ENCODE peak calls at places on chromosomes 7 and 10, in eight cellular contexts. One of them, this sample, is unnamed.

GRCh38 chr7:3336042-3336665 is 35.1 kb downstream of the SDK1 start:
- DNase-seq in activated CD8-positive, alpha-beta memory T cell treated with anti-CD3 and anti-CD28 coated beads for 48 hours: no peak
- DNase-seq in stimulated activated CD8-positive, alpha-beta memory T cell treated with anti-CD3 and anti-CD28 coated beads, Interleukin-4, amount 100 ng/mL, for 4 hours: no peak
- DNase-seq in activated T-helper 2 cell treated with anti-CD3 and anti-CD28 coated beads, Interferon-gamma antibody, Interleukin-2, Interleukin-4, amounts not matched to agents 10 μg/mL and 5 μg/mL and 100 μg/mL, durations not matched to agents 14 hours and 24 hours and 36 hours: no peak
- DNase-seq in posterior vena cava: no peak
- DNase-seq in GF-D8: no peak
- DNase-seq in stimulated activated naive CD4-positive, alpha-beta T cell: no peak
- DNase-seq in C1 segment of cervical spinal cord: no peak
- DNase-seq in this sample: no peak

GRCh38 chr7:90726623-90727022 is 130.5 kb downstream of the CDK14 start:
- DNase-seq in activated CD8-positive, alpha-beta memory T cell treated with anti-CD3 and anti-CD28 coated beads for 48 hours: no peak
- DNase-seq in stimulated activated CD8-positive, alpha-beta memory T cell treated with anti-CD3 and anti-CD28 coated beads, Interleukin-4, amount 100 ng/mL, for 4 hours: no peak
- DNase-seq in activated T-helper 2 cell treated with anti-CD3 and anti-CD28 coated beads, Interferon-gamma antibody, Interleukin-2, Interleukin-4, amounts not matched to agents 10 μg/mL and 5 μg/mL and 100 μg/mL, durations not matched to agents 14 hours and 24 hours and 36 hours: no peak
- DNase-seq in posterior vena cava: no peak
- DNase-seq in GF-D8: no peak
- DNase-seq in stimulated activated naive CD4-positive, alpha-beta T cell: no peak
- DNase-seq in C1 segment of cervical spinal cord: no peak
- DNase-seq in this sample: no peak

GRCh38 chr7:33781796-33782195 is 123.5 kb upstream of the BMPER start:
- DNase-seq in activated CD8-positive, alpha-beta memory T cell treated with anti-CD3 and anti-CD28 coated beads for 48 hours: no peak
- DNase-seq in stimulated activated CD8-positive, alpha-beta memory T cell treated with anti-CD3 and anti-CD28 coated beads, Interleukin-4, amount 100 ng/mL, for 4 hours: no peak
- DNase-seq in activated T-helper 2 cell treated with anti-CD3 and anti-CD28 coated beads, Interferon-gamma antibody, Interleukin-2, Interleukin-4, amounts not matched to agents 10 μg/mL and 5 μg/mL and 100 μg/mL, durations not matched to agents 14 hours and 24 hours and 36 hours: no peak
- DNase-seq in posterior vena cava: no peak
- DNase-seq in GF-D8: no peak
- DNase-seq in stimulated activated naive CD4-positive, alpha-beta T cell: no peak
- DNase-seq in C1 segment of cervical spinal cord: no peak
- DNase-seq in this sample: no peak

GRCh38 chr10:42551582-42552187 is 86.7 kb downstream of the ZNF33B start:
- DNase-seq in activated CD8-positive, alpha-beta memory T cell treated with anti-CD3 and anti-CD28 coated beads for 48 hours: peak
- DNase-seq in stimulated activated CD8-positive, alpha-beta memory T cell treated with anti-CD3 and anti-CD28 coated beads, Interleukin-4, amount 100 ng/mL, for 4 hours: no peak
- DNase-seq in activated T-helper 2 cell treated with anti-CD3 and anti-CD28 coated beads, Interferon-gamma antibody, Interleukin-2, Interleukin-4, amounts not matched to agents 10 μg/mL and 5 μg/mL and 100 μg/mL, durations not matched to agents 14 hours and 24 hours and 36 hours: no peak
- DNase-seq in posterior vena cava: no peak
- DNase-seq in GF-D8: no peak
- DNase-seq in stimulated activated naive CD4-positive, alpha-beta T cell: no peak
- DNase-seq in C1 segment of cervical spinal cord: no peak
- DNase-seq in this sample: no peak

GRCh38 chr10:89224697-89225443 is 17.8 kb upstream of the CH25H start:
- DNase-seq in activated CD8-positive, alpha-beta memory T cell treated with anti-CD3 and anti-CD28 coated beads for 48 hours: no peak
- DNase-seq in stimulated activated CD8-positive, alpha-beta memory T cell treated with anti-CD3 and anti-CD28 coated beads, Interleukin-4, amount 100 ng/mL, for 4 hours: no peak
- DNase-seq in activated T-helper 2 cell treated with anti-CD3 and anti-CD28 coated beads, Interferon-gamma antibody, Interleukin-2, Interleukin-4, amounts not matched to agents 10 μg/mL and 5 μg/mL and 100 μg/mL, durations not matched to agents 14 hours and 24 hours and 36 hours: no peak
- DNase-seq in posterior vena cava: no peak
- DNase-seq in GF-D8: no peak
- DNase-seq in stimulated activated naive CD4-positive, alpha-beta T cell: no peak
- DNase-seq in C1 segment of cervical spinal cord: peak
- DNase-seq in this sample: peak

GRCh38 chr7:44258423-44258760 is 57.6 kb downstream of the YKT6 start:
- DNase-seq in activated CD8-positive, alpha-beta memory T cell treated with anti-CD3 and anti-CD28 coated beads for 48 hours: no peak
- DNase-seq in stimulated activated CD8-positive, alpha-beta memory T cell treated with anti-CD3 and anti-CD28 coated beads, Interleukin-4, amount 100 ng/mL, for 4 hours: no peak
- DNase-seq in activated T-helper 2 cell treated with anti-CD3 and anti-CD28 coated beads, Interferon-gamma antibody, Interleukin-2, Interleukin-4, amounts not matched to agents 10 μg/mL and 5 μg/mL and 100 μg/mL, durations not matched to agents 14 hours and 24 hours and 36 hours: no peak
- DNase-seq in posterior vena cava: no peak
- DNase-seq in GF-D8: no peak
- DNase-seq in stimulated activated naive CD4-positive, alpha-beta T cell: no peak
- DNase-seq in C1 segment of cervical spinal cord: no peak
- DNase-seq in this sample: no peak

GRCh38 chr7:47636693-47637175 is 54.8 kb upstream of the TNS3 start:
- DNase-seq in activated CD8-positive, alpha-beta memory T cell treated with anti-CD3 and anti-CD28 coated beads for 48 hours: no peak
- DNase-seq in stimulated activated CD8-positive, alpha-beta memory T cell treated with anti-CD3 and anti-CD28 coated beads, Interleukin-4, amount 100 ng/mL, for 4 hours: no peak
- DNase-seq in activated T-helper 2 cell treated with anti-CD3 and anti-CD28 coated beads, Interferon-gamma antibody, Interleukin-2, Interleukin-4, amounts not matched to agents 10 μg/mL and 5 μg/mL and 100 μg/mL, durations not matched to agents 14 hours and 24 hours and 36 hours: no peak
- DNase-seq in posterior vena cava: no peak
- DNase-seq in GF-D8: no peak
- DNase-seq in stimulated activated naive CD4-positive, alpha-beta T cell: no peak
- DNase-seq in C1 segment of cervical spinal cord: peak
- DNase-seq in this sample: no peak

GRCh38 chr7:22860784-22861482 is 38.3 kb upstream of the TOMM7 start:
- DNase-seq in activated CD8-positive, alpha-beta memory T cell treated with anti-CD3 and anti-CD28 coated beads for 48 hours: no peak
- DNase-seq in stimulated activated CD8-positive, alpha-beta memory T cell treated with anti-CD3 and anti-CD28 coated beads, Interleukin-4, amount 100 ng/mL, for 4 hours: no peak
- DNase-seq in activated T-helper 2 cell treated with anti-CD3 and anti-CD28 coated beads, Interferon-gamma antibody, Interleukin-2, Interleukin-4, amounts not matched to agents 10 μg/mL and 5 μg/mL and 100 μg/mL, durations not matched to agents 14 hours and 24 hours and 36 hours: no peak
- DNase-seq in posterior vena cava: no peak
- DNase-seq in GF-D8: no peak
- DNase-seq in stimulated activated naive CD4-positive, alpha-beta T cell: no peak
- DNase-seq in C1 segment of cervical spinal cord: no peak
- DNase-seq in this sample: no peak

GRCh38 chr10:132133449-132134291 is 53.1 kb upstream of the DPYSL4 start:
- DNase-seq in activated CD8-positive, alpha-beta memory T cell treated with anti-CD3 and anti-CD28 coated beads for 48 hours: no peak
- DNase-seq in stimulated activated CD8-positive, alpha-beta memory T cell treated with anti-CD3 and anti-CD28 coated beads, Interleukin-4, amount 100 ng/mL, for 4 hours: no peak
- DNase-seq in activated T-helper 2 cell treated with anti-CD3 and anti-CD28 coated beads, Interferon-gamma antibody, Interleukin-2, Interleukin-4, amounts not matched to agents 10 μg/mL and 5 μg/mL and 100 μg/mL, durations not matched to agents 14 hours and 24 hours and 36 hours: no peak
- DNase-seq in posterior vena cava: peak
- DNase-seq in GF-D8: no peak
- DNase-seq in stimulated activated naive CD4-positive, alpha-beta T cell: no peak
- DNase-seq in C1 segment of cervical spinal cord: no peak
- DNase-seq in this sample: no peak

GRCh38 chr7:93620057-93620456 is 45.5 kb upstream of the CALCR start:
- DNase-seq in activated CD8-positive, alpha-beta memory T cell treated with anti-CD3 and anti-CD28 coated beads for 48 hours: no peak
- DNase-seq in stimulated activated CD8-positive, alpha-beta memory T cell treated with anti-CD3 and anti-CD28 coated beads, Interleukin-4, amount 100 ng/mL, for 4 hours: no peak
- DNase-seq in activated T-helper 2 cell treated with anti-CD3 and anti-CD28 coated beads, Interferon-gamma antibody, Interleukin-2, Interleukin-4, amounts not matched to agents 10 μg/mL and 5 μg/mL and 100 μg/mL, durations not matched to agents 14 hours and 24 hours and 36 hours: no peak
- DNase-seq in posterior vena cava: no peak
- DNase-seq in GF-D8: no peak
- DNase-seq in stimulated activated naive CD4-positive, alpha-beta T cell: no peak
- DNase-seq in C1 segment of cervical spinal cord: no peak
- DNase-seq in this sample: no peak

GRCh38 chr7:135361788-135362187 is 128.2 kb downstream of the STRA8 start:
- DNase-seq in activated CD8-positive, alpha-beta memory T cell treated with anti-CD3 and anti-CD28 coated beads for 48 hours: no peak
- DNase-seq in stimulated activated CD8-positive, alpha-beta memory T cell treated with anti-CD3 and anti-CD28 coated beads, Interleukin-4, amount 100 ng/mL, for 4 hours: no peak
- DNase-seq in activated T-helper 2 cell treated with anti-CD3 and anti-CD28 coated beads, Interferon-gamma antibody, Interleukin-2, Interleukin-4, amounts not matched to agents 10 μg/mL and 5 μg/mL and 100 μg/mL, durations not matched to agents 14 hours and 24 hours and 36 hours: no peak
- DNase-seq in posterior vena cava: no peak
- DNase-seq in GF-D8: no peak
- DNase-seq in stimulated activated naive CD4-positive, alpha-beta T cell: no peak
- DNase-seq in C1 segment of cervical spinal cord: no peak
- DNase-seq in this sample: no peak

GRCh38 chr7:71752171-71752935 is 620.4 kb downstream of the GALNT17 start:
- DNase-seq in activated CD8-positive, alpha-beta memory T cell treated with anti-CD3 and anti-CD28 coated beads for 48 hours: peak
- DNase-seq in stimulated activated CD8-positive, alpha-beta memory T cell treated with anti-CD3 and anti-CD28 coated beads, Interleukin-4, amount 100 ng/mL, for 4 hours: no peak
- DNase-seq in activated T-helper 2 cell treated with anti-CD3 and anti-CD28 coated beads, Interferon-gamma antibody, Interleukin-2, Interleukin-4, amounts not matched to agents 10 μg/mL and 5 μg/mL and 100 μg/mL, durations not matched to agents 14 hours and 24 hours and 36 hours: peak
- DNase-seq in posterior vena cava: no peak
- DNase-seq in GF-D8: no peak
- DNase-seq in stimulated activated naive CD4-positive, alpha-beta T cell: no peak
- DNase-seq in C1 segment of cervical spinal cord: peak
- DNase-seq in this sample: no peak

GRCh38 chr10:70331486-70332268 is 47.9 kb upstream of the NPFFR1 start:
- DNase-seq in activated CD8-positive, alpha-beta memory T cell treated with anti-CD3 and anti-CD28 coated beads for 48 hours: no peak
- DNase-seq in stimulated activated CD8-positive, alpha-beta memory T cell treated with anti-CD3 and anti-CD28 coated beads, Interleukin-4, amount 100 ng/mL, for 4 hours: no peak
- DNase-seq in activated T-helper 2 cell treated with anti-CD3 and anti-CD28 coated beads, Interferon-gamma antibody, Interleukin-2, Interleukin-4, amounts not matched to agents 10 μg/mL and 5 μg/mL and 100 μg/mL, durations not matched to agents 14 hours and 24 hours and 36 hours: no peak
- DNase-seq in posterior vena cava: peak
- DNase-seq in GF-D8: peak
- DNase-seq in stimulated activated naive CD4-positive, alpha-beta T cell: no peak
- DNase-seq in C1 segment of cervical spinal cord: peak
- DNase-seq in this sample: no peak

GRCh38 chr7:141654551-141654950 is 47.4 kb downstream of the DENND11 start:
- DNase-seq in activated CD8-positive, alpha-beta memory T cell treated with anti-CD3 and anti-CD28 coated beads for 48 hours: no peak
- DNase-seq in stimulated activated CD8-positive, alpha-beta memory T cell treated with anti-CD3 and anti-CD28 coated beads, Interleukin-4, amount 100 ng/mL, for 4 hours: peak
- DNase-seq in activated T-helper 2 cell treated with anti-CD3 and anti-CD28 coated beads, Interferon-gamma antibody, Interleukin-2, Interleukin-4, amounts not matched to agents 10 μg/mL and 5 μg/mL and 100 μg/mL, durations not matched to agents 14 hours and 24 hours and 36 hours: peak
- DNase-seq in posterior vena cava: no peak
- DNase-seq in GF-D8: peak
- DNase-seq in stimulated activated naive CD4-positive, alpha-beta T cell: peak
- DNase-seq in C1 segment of cervical spinal cord: peak
- DNase-seq in this sample: peak

GRCh38 chr10:118754132-118754555 is 626 bp downstream of the CACUL1 start:
- DNase-seq in activated CD8-positive, alpha-beta memory T cell treated with anti-CD3 and anti-CD28 coated beads for 48 hours: peak
- DNase-seq in stimulated activated CD8-positive, alpha-beta memory T cell treated with anti-CD3 and anti-CD28 coated beads, Interleukin-4, amount 100 ng/mL, for 4 hours: no peak
- DNase-seq in activated T-helper 2 cell treated with anti-CD3 and anti-CD28 coated beads, Interferon-gamma antibody, Interleukin-2, Interleukin-4, amounts not matched to agents 10 μg/mL and 5 μg/mL and 100 μg/mL, durations not matched to agents 14 hours and 24 hours and 36 hours: no peak
- DNase-seq in posterior vena cava: peak
- DNase-seq in GF-D8: no peak
- DNase-seq in stimulated activated naive CD4-positive, alpha-beta T cell: peak
- DNase-seq in C1 segment of cervical spinal cord: peak
- DNase-seq in this sample: peak

GRCh38 chr7:80937336-80937735 is 18.5 kb upstream of the SEMA3C start:
- DNase-seq in activated CD8-positive, alpha-beta memory T cell treated with anti-CD3 and anti-CD28 coated beads for 48 hours: no peak
- DNase-seq in stimulated activated CD8-positive, alpha-beta memory T cell treated with anti-CD3 and anti-CD28 coated beads, Interleukin-4, amount 100 ng/mL, for 4 hours: no peak
- DNase-seq in activated T-helper 2 cell treated with anti-CD3 and anti-CD28 coated beads, Interferon-gamma antibody, Interleukin-2, Interleukin-4, amounts not matched to agents 10 μg/mL and 5 μg/mL and 100 μg/mL, durations not matched to agents 14 hours and 24 hours and 36 hours: no peak
- DNase-seq in posterior vena cava: no peak
- DNase-seq in GF-D8: no peak
- DNase-seq in stimulated activated naive CD4-positive, alpha-beta T cell: no peak
- DNase-seq in C1 segment of cervical spinal cord: no peak
- DNase-seq in this sample: no peak

GRCh38 chr10:8445353-8445752 is 390.9 kb downstream of the GATA3 start:
- DNase-seq in activated CD8-positive, alpha-beta memory T cell treated with anti-CD3 and anti-CD28 coated beads for 48 hours: no peak
- DNase-seq in stimulated activated CD8-positive, alpha-beta memory T cell treated with anti-CD3 and anti-CD28 coated beads, Interleukin-4, amount 100 ng/mL, for 4 hours: no peak
- DNase-seq in activated T-helper 2 cell treated with anti-CD3 and anti-CD28 coated beads, Interferon-gamma antibody, Interleukin-2, Interleukin-4, amounts not matched to agents 10 μg/mL and 5 μg/mL and 100 μg/mL, durations not matched to agents 14 hours and 24 hours and 36 hours: no peak
- DNase-seq in posterior vena cava: no peak
- DNase-seq in GF-D8: no peak
- DNase-seq in stimulated activated naive CD4-positive, alpha-beta T cell: no peak
- DNase-seq in C1 segment of cervical spinal cord: no peak
- DNase-seq in this sample: no peak

GRCh38 chr7:100435401-100436304 is 644 bp downstream of the PPP1R35 start:
- DNase-seq in activated CD8-positive, alpha-beta memory T cell treated with anti-CD3 and anti-CD28 coated beads for 48 hours: no peak
- DNase-seq in stimulated activated CD8-positive, alpha-beta memory T cell treated with anti-CD3 and anti-CD28 coated beads, Interleukin-4, amount 100 ng/mL, for 4 hours: no peak
- DNase-seq in activated T-helper 2 cell treated with anti-CD3 and anti-CD28 coated beads, Interferon-gamma antibody, Interleukin-2, Interleukin-4, amounts not matched to agents 10 μg/mL and 5 μg/mL and 100 μg/mL, durations not matched to agents 14 hours and 24 hours and 36 hours: peak
- DNase-seq in posterior vena cava: peak
- DNase-seq in GF-D8: no peak
- DNase-seq in stimulated activated naive CD4-positive, alpha-beta T cell: peak
- DNase-seq in C1 segment of cervical spinal cord: peak
- DNase-seq in this sample: peak

GRCh38 chr10:35875281-35875680 is 233.2 kb upstream of the FZD8 start:
- DNase-seq in activated CD8-positive, alpha-beta memory T cell treated with anti-CD3 and anti-CD28 coated beads for 48 hours: no peak
- DNase-seq in stimulated activated CD8-positive, alpha-beta memory T cell treated with anti-CD3 and anti-CD28 coated beads, Interleukin-4, amount 100 ng/mL, for 4 hours: no peak
- DNase-seq in activated T-helper 2 cell treated with anti-CD3 and anti-CD28 coated beads, Interferon-gamma antibody, Interleukin-2, Interleukin-4, amounts not matched to agents 10 μg/mL and 5 μg/mL and 100 μg/mL, durations not matched to agents 14 hours and 24 hours and 36 hours: no peak
- DNase-seq in posterior vena cava: no peak
- DNase-seq in GF-D8: no peak
- DNase-seq in stimulated activated naive CD4-positive, alpha-beta T cell: no peak
- DNase-seq in C1 segment of cervical spinal cord: no peak
- DNase-seq in this sample: no peak

GRCh38 chr7:39272676-39273075 is 293.5 kb upstream of the YAE1 start:
- DNase-seq in activated CD8-positive, alpha-beta memory T cell treated with anti-CD3 and anti-CD28 coated beads for 48 hours: no peak
- DNase-seq in stimulated activated CD8-positive, alpha-beta memory T cell treated with anti-CD3 and anti-CD28 coated beads, Interleukin-4, amount 100 ng/mL, for 4 hours: no peak
- DNase-seq in activated T-helper 2 cell treated with anti-CD3 and anti-CD28 coated beads, Interferon-gamma antibody, Interleukin-2, Interleukin-4, amounts not matched to agents 10 μg/mL and 5 μg/mL and 100 μg/mL, durations not matched to agents 14 hours and 24 hours and 36 hours: no peak
- DNase-seq in posterior vena cava: no peak
- DNase-seq in GF-D8: no peak
- DNase-seq in stimulated activated naive CD4-positive, alpha-beta T cell: no peak
- DNase-seq in C1 segment of cervical spinal cord: no peak
- DNase-seq in this sample: no peak

GRCh38 chr10:119090968-119091367 is 10.4 kb upstream of the EIF3A start:
- DNase-seq in activated CD8-positive, alpha-beta memory T cell treated with anti-CD3 and anti-CD28 coated beads for 48 hours: no peak
- DNase-seq in stimulated activated CD8-positive, alpha-beta memory T cell treated with anti-CD3 and anti-CD28 coated beads, Interleukin-4, amount 100 ng/mL, for 4 hours: no peak
- DNase-seq in activated T-helper 2 cell treated with anti-CD3 and anti-CD28 coated beads, Interferon-gamma antibody, Interleukin-2, Interleukin-4, amounts not matched to agents 10 μg/mL and 5 μg/mL and 100 μg/mL, durations not matched to agents 14 hours and 24 hours and 36 hours: peak
- DNase-seq in posterior vena cava: no peak
- DNase-seq in GF-D8: no peak
- DNase-seq in stimulated activated naive CD4-positive, alpha-beta T cell: no peak
- DNase-seq in C1 segment of cervical spinal cord: no peak
- DNase-seq in this sample: no peak

GRCh38 chr7:77696643-77697534 is 630 bp downstream of the RSBN1L start:
- DNase-seq in activated CD8-positive, alpha-beta memory T cell treated with anti-CD3 and anti-CD28 coated beads for 48 hours: peak
- DNase-seq in stimulated activated CD8-positive, alpha-beta memory T cell treated with anti-CD3 and anti-CD28 coated beads, Interleukin-4, amount 100 ng/mL, for 4 hours: peak
- DNase-seq in activated T-helper 2 cell treated with anti-CD3 and anti-CD28 coated beads, Interferon-gamma antibody, Interleukin-2, Interleukin-4, amounts not matched to agents 10 μg/mL and 5 μg/mL and 100 μg/mL, durations not matched to agents 14 hours and 24 hours and 36 hours: peak
- DNase-seq in posterior vena cava: peak
- DNase-seq in GF-D8: peak
- DNase-seq in stimulated activated naive CD4-positive, alpha-beta T cell: peak
- DNase-seq in C1 segment of cervical spinal cord: peak
- DNase-seq in this sample: peak

GRCh38 chr10:84340187-84340586 is 11.8 kb downstream of the CCSER2 start:
- DNase-seq in activated CD8-positive, alpha-beta memory T cell treated with anti-CD3 and anti-CD28 coated beads for 48 hours: no peak
- DNase-seq in stimulated activated CD8-positive, alpha-beta memory T cell treated with anti-CD3 and anti-CD28 coated beads, Interleukin-4, amount 100 ng/mL, for 4 hours: no peak
- DNase-seq in activated T-helper 2 cell treated with anti-CD3 and anti-CD28 coated beads, Interferon-gamma antibody, Interleukin-2, Interleukin-4, amounts not matched to agents 10 μg/mL and 5 μg/mL and 100 μg/mL, durations not matched to agents 14 hours and 24 hours and 36 hours: no peak
- DNase-seq in posterior vena cava: no peak
- DNase-seq in GF-D8: no peak
- DNase-seq in stimulated activated naive CD4-positive, alpha-beta T cell: no peak
- DNase-seq in C1 segment of cervical spinal cord: no peak
- DNase-seq in this sample: no peak

GRCh38 chr7:99006739-99007424 is 128.6 kb downstream of the TRRAP start:
- DNase-seq in activated CD8-positive, alpha-beta memory T cell treated with anti-CD3 and anti-CD28 coated beads for 48 hours: no peak
- DNase-seq in stimulated activated CD8-positive, alpha-beta memory T cell treated with anti-CD3 and anti-CD28 coated beads, Interleukin-4, amount 100 ng/mL, for 4 hours: no peak
- DNase-seq in activated T-helper 2 cell treated with anti-CD3 and anti-CD28 coated beads, Interferon-gamma antibody, Interleukin-2, Interleukin-4, amounts not matched to agents 10 μg/mL and 5 μg/mL and 100 μg/mL, durations not matched to agents 14 hours and 24 hours and 36 hours: no peak
- DNase-seq in posterior vena cava: no peak
- DNase-seq in GF-D8: no peak
- DNase-seq in stimulated activated naive CD4-positive, alpha-beta T cell: no peak
- DNase-seq in C1 segment of cervical spinal cord: no peak
- DNase-seq in this sample: no peak

GRCh38 chr7:135650831-135651573 is 11.3 kb upstream of the STMP1 start:
- DNase-seq in activated CD8-positive, alpha-beta memory T cell treated with anti-CD3 and anti-CD28 coated beads for 48 hours: no peak
- DNase-seq in stimulated activated CD8-positive, alpha-beta memory T cell treated with anti-CD3 and anti-CD28 coated beads, Interleukin-4, amount 100 ng/mL, for 4 hours: no peak
- DNase-seq in activated T-helper 2 cell treated with anti-CD3 and anti-CD28 coated beads, Interferon-gamma antibody, Interleukin-2, Interleukin-4, amounts not matched to agents 10 μg/mL and 5 μg/mL and 100 μg/mL, durations not matched to agents 14 hours and 24 hours and 36 hours: no peak
- DNase-seq in posterior vena cava: no peak
- DNase-seq in GF-D8: no peak
- DNase-seq in stimulated activated naive CD4-positive, alpha-beta T cell: no peak
- DNase-seq in C1 segment of cervical spinal cord: no peak
- DNase-seq in this sample: no peak

GRCh38 chr7:36923831-36924555 is 199.7 kb upstream of the AOAH start:
- DNase-seq in activated CD8-positive, alpha-beta memory T cell treated with anti-CD3 and anti-CD28 coated beads for 48 hours: no peak
- DNase-seq in stimulated activated CD8-positive, alpha-beta memory T cell treated with anti-CD3 and anti-CD28 coated beads, Interleukin-4, amount 100 ng/mL, for 4 hours: no peak
- DNase-seq in activated T-helper 2 cell treated with anti-CD3 and anti-CD28 coated beads, Interferon-gamma antibody, Interleukin-2, Interleukin-4, amounts not matched to agents 10 μg/mL and 5 μg/mL and 100 μg/mL, durations not matched to agents 14 hours and 24 hours and 36 hours: no peak
- DNase-seq in posterior vena cava: no peak
- DNase-seq in GF-D8: no peak
- DNase-seq in stimulated activated naive CD4-positive, alpha-beta T cell: no peak
- DNase-seq in C1 segment of cervical spinal cord: no peak
- DNase-seq in this sample: no peak

GRCh38 chr7:867406-868188 is 8.8 kb upstream of the GET4 start:
- DNase-seq in activated CD8-positive, alpha-beta memory T cell treated with anti-CD3 and anti-CD28 coated beads for 48 hours: no peak
- DNase-seq in stimulated activated CD8-positive, alpha-beta memory T cell treated with anti-CD3 and anti-CD28 coated beads, Interleukin-4, amount 100 ng/mL, for 4 hours: no peak
- DNase-seq in activated T-helper 2 cell treated with anti-CD3 and anti-CD28 coated beads, Interferon-gamma antibody, Interleukin-2, Interleukin-4, amounts not matched to agents 10 μg/mL and 5 μg/mL and 100 μg/mL, durations not matched to agents 14 hours and 24 hours and 36 hours: no peak
- DNase-seq in posterior vena cava: no peak
- DNase-seq in GF-D8: no peak
- DNase-seq in stimulated activated naive CD4-positive, alpha-beta T cell: no peak
- DNase-seq in C1 segment of cervical spinal cord: no peak
- DNase-seq in this sample: no peak

GRCh38 chr10:111481271-111482073 is 404.6 kb downstream of the ADRA2A start:
- DNase-seq in activated CD8-positive, alpha-beta memory T cell treated with anti-CD3 and anti-CD28 coated beads for 48 hours: no peak
- DNase-seq in stimulated activated CD8-positive, alpha-beta memory T cell treated with anti-CD3 and anti-CD28 coated beads, Interleukin-4, amount 100 ng/mL, for 4 hours: no peak
- DNase-seq in activated T-helper 2 cell treated with anti-CD3 and anti-CD28 coated beads, Interferon-gamma antibody, Interleukin-2, Interleukin-4, amounts not matched to agents 10 μg/mL and 5 μg/mL and 100 μg/mL, durations not matched to agents 14 hours and 24 hours and 36 hours: no peak
- DNase-seq in posterior vena cava: no peak
- DNase-seq in GF-D8: no peak
- DNase-seq in stimulated activated naive CD4-positive, alpha-beta T cell: no peak
- DNase-seq in C1 segment of cervical spinal cord: no peak
- DNase-seq in this sample: no peak

GRCh38 chr10:132606031-132606491 is 68.5 kb downstream of the INPP5A start:
- DNase-seq in activated CD8-positive, alpha-beta memory T cell treated with anti-CD3 and anti-CD28 coated beads for 48 hours: no peak
- DNase-seq in stimulated activated CD8-positive, alpha-beta memory T cell treated with anti-CD3 and anti-CD28 coated beads, Interleukin-4, amount 100 ng/mL, for 4 hours: no peak
- DNase-seq in activated T-helper 2 cell treated with anti-CD3 and anti-CD28 coated beads, Interferon-gamma antibody, Interleukin-2, Interleukin-4, amounts not matched to agents 10 μg/mL and 5 μg/mL and 100 μg/mL, durations not matched to agents 14 hours and 24 hours and 36 hours: no peak
- DNase-seq in posterior vena cava: peak
- DNase-seq in GF-D8: no peak
- DNase-seq in stimulated activated naive CD4-positive, alpha-beta T cell: no peak
- DNase-seq in C1 segment of cervical spinal cord: no peak
- DNase-seq in this sample: no peak

GRCh38 chr7:21113609-21114416 is 314.1 kb upstream of the SP4 start:
- DNase-seq in activated CD8-positive, alpha-beta memory T cell treated with anti-CD3 and anti-CD28 coated beads for 48 hours: no peak
- DNase-seq in stimulated activated CD8-positive, alpha-beta memory T cell treated with anti-CD3 and anti-CD28 coated beads, Interleukin-4, amount 100 ng/mL, for 4 hours: no peak
- DNase-seq in activated T-helper 2 cell treated with anti-CD3 and anti-CD28 coated beads, Interferon-gamma antibody, Interleukin-2, Interleukin-4, amounts not matched to agents 10 μg/mL and 5 μg/mL and 100 μg/mL, durations not matched to agents 14 hours and 24 hours and 36 hours: no peak
- DNase-seq in posterior vena cava: no peak
- DNase-seq in GF-D8: no peak
- DNase-seq in stimulated activated naive CD4-positive, alpha-beta T cell: no peak
- DNase-seq in C1 segment of cervical spinal cord: no peak
- DNase-seq in this sample: no peak

GRCh38 chr10:30701471-30702173 is 72.1 kb upstream of the LYZL2 start:
- DNase-seq in activated CD8-positive, alpha-beta memory T cell treated with anti-CD3 and anti-CD28 coated beads for 48 hours: no peak
- DNase-seq in stimulated activated CD8-positive, alpha-beta memory T cell treated with anti-CD3 and anti-CD28 coated beads, Interleukin-4, amount 100 ng/mL, for 4 hours: no peak
- DNase-seq in activated T-helper 2 cell treated with anti-CD3 and anti-CD28 coated beads, Interferon-gamma antibody, Interleukin-2, Interleukin-4, amounts not matched to agents 10 μg/mL and 5 μg/mL and 100 μg/mL, durations not matched to agents 14 hours and 24 hours and 36 hours: peak
- DNase-seq in posterior vena cava: no peak
- DNase-seq in GF-D8: peak
- DNase-seq in stimulated activated naive CD4-positive, alpha-beta T cell: peak
- DNase-seq in C1 segment of cervical spinal cord: no peak
- DNase-seq in this sample: peak

GRCh38 chr7:77482015-77482414 is 55.1 kb upstream of the PTPN12 start:
- DNase-seq in activated CD8-positive, alpha-beta memory T cell treated with anti-CD3 and anti-CD28 coated beads for 48 hours: no peak
- DNase-seq in stimulated activated CD8-positive, alpha-beta memory T cell treated with anti-CD3 and anti-CD28 coated beads, Interleukin-4, amount 100 ng/mL, for 4 hours: no peak
- DNase-seq in activated T-helper 2 cell treated with anti-CD3 and anti-CD28 coated beads, Interferon-gamma antibody, Interleukin-2, Interleukin-4, amounts not matched to agents 10 μg/mL and 5 μg/mL and 100 μg/mL, durations not matched to agents 14 hours and 24 hours and 36 hours: no peak
- DNase-seq in posterior vena cava: no peak
- DNase-seq in GF-D8: peak
- DNase-seq in stimulated activated naive CD4-positive, alpha-beta T cell: no peak
- DNase-seq in C1 segment of cervical spinal cord: no peak
- DNase-seq in this sample: no peak

GRCh38 chr10:99236627-99237309 is 1.1 kb upstream of the HPSE2 start:
- DNase-seq in activated CD8-positive, alpha-beta memory T cell treated with anti-CD3 and anti-CD28 coated beads for 48 hours: no peak
- DNase-seq in stimulated activated CD8-positive, alpha-beta memory T cell treated with anti-CD3 and anti-CD28 coated beads, Interleukin-4, amount 100 ng/mL, for 4 hours: no peak
- DNase-seq in activated T-helper 2 cell treated with anti-CD3 and anti-CD28 coated beads, Interferon-gamma antibody, Interleukin-2, Interleukin-4, amounts not matched to agents 10 μg/mL and 5 μg/mL and 100 μg/mL, durations not matched to agents 14 hours and 24 hours and 36 hours: no peak
- DNase-seq in posterior vena cava: no peak
- DNase-seq in GF-D8: no peak
- DNase-seq in stimulated activated naive CD4-positive, alpha-beta T cell: no peak
- DNase-seq in C1 segment of cervical spinal cord: no peak
- DNase-seq in this sample: no peak

GRCh38 chr10:94549221-94549620 is 3.6 kb downstream of the HELLS start:
- DNase-seq in activated CD8-positive, alpha-beta memory T cell treated with anti-CD3 and anti-CD28 coated beads for 48 hours: no peak
- DNase-seq in stimulated activated CD8-positive, alpha-beta memory T cell treated with anti-CD3 and anti-CD28 coated beads, Interleukin-4, amount 100 ng/mL, for 4 hours: no peak
- DNase-seq in activated T-helper 2 cell treated with anti-CD3 and anti-CD28 coated beads, Interferon-gamma antibody, Interleukin-2, Interleukin-4, amounts not matched to agents 10 μg/mL and 5 μg/mL and 100 μg/mL, durations not matched to agents 14 hours and 24 hours and 36 hours: no peak
- DNase-seq in posterior vena cava: no peak
- DNase-seq in GF-D8: no peak
- DNase-seq in stimulated activated naive CD4-positive, alpha-beta T cell: no peak
- DNase-seq in C1 segment of cervical spinal cord: no peak
- DNase-seq in this sample: no peak